ENCODE peak calls at places on chromosomes 6 and 20, in nine cellular contexts. C is cardiac fibroblast; Y is GM12878; T is GM23338; F is transverse colon; J is fibroblast of mammary gland; S is coronary artery; P is dorsolateral prefrontal cortex; X is CD8-positive, alpha-beta T cell. I is an unnamed sample.

GRCh38 chr6:142551145-142551811 is 249.5 kb downstream of the ADGRG6 start:
- DNase-seq in C (peak), Y (no peak), T (no peak), F (no peak), J (peak), S (no peak), P (no peak), X (peak), I (no peak)

GRCh38 chr20:51481311-51481997 is 61.1 kb downstream of the NFATC2 start:
- DNase-seq in C (no peak), Y (no peak), T (no peak), F (no peak), J (no peak), S (no peak), P (no peak), X (no peak), I (peak)

GRCh38 chr6:142938510-142938909 is 6.5 kb downstream of the HIVEP2 start:
- DNase-seq in C (no peak), Y (no peak), T (no peak), F (no peak), J (no peak), S (no peak), P (no peak), X (no peak), I (no peak)

GRCh38 chr20:62313460-62314338 is 10.9 kb downstream of the ADRM1 start:
- DNase-seq in C (no peak), Y (no peak), T (no peak), F (no peak), J (no peak), S (no peak), P (no peak), X (no peak), I (no peak)

GRCh38 chr6:2630891-2631458 is 119.7 kb downstream of the MYLK4 start:
- DNase-seq in C (peak), Y (no peak), T (no peak), F (no peak), J (peak), S (no peak), P (no peak), X (no peak), I (no peak)

GRCh38 chr20:49717693-49718092 is 4.0 kb upstream of the B4GALT5 start:
- DNase-seq in C (no peak), Y (no peak), T (no peak), F (no peak), J (no peak), S (no peak), P (no peak), X (no peak), I (no peak)

GRCh38 chr6:33981421-33981820 is 164.5 kb downstream of the GRM4 start:
- DNase-seq in C (no peak), Y (no peak), T (no peak), F (no peak), J (no peak), S (peak), P (no peak), X (no peak), I (no peak)

GRCh38 chr20:57618091-57618765 is 2.0 kb downstream of the ZBP1 start:
- DNase-seq in C (no peak), Y (no peak), T (no peak), F (peak), J (no peak), S (peak), P (no peak), X (peak), I (no peak)

GRCh38 chr6:36800223-36801095 is 38.8 kb downstream of the CPNE5 start:
- DNase-seq in C (no peak), Y (no peak), T (no peak), F (no peak), J (no peak), S (no peak), P (no peak), X (no peak), I (no peak)

GRCh38 chr20:35467339-35468224 is 12.2 kb downstream of the CEP250 start:
- DNase-seq in C (peak), Y (no peak), T (no peak), F (no peak), J (peak), S (no peak), P (no peak), X (no peak), I (no peak)

GRCh38 chr6:17093692-17094091 is 8.2 kb upstream of the STMND1 start:
- DNase-seq in C (no peak), Y (no peak), T (peak), F (no peak), J (peak), S (no peak), P (no peak), X (no peak), I (no peak)

GRCh38 chr6:74549746-74550145 is 656.1 kb downstream of the COL12A1 start:
- DNase-seq in C (no peak), Y (no peak), T (peak), F (no peak), J (no peak), S (no peak), P (no peak), X (no peak), I (no peak)
- TF ChIP-seq CTCF in C (no peak), Y (no peak), T (peak), F (no peak), J (no peak), S (no peak), P (no peak), X (no peak), I (peak)

DNA sequence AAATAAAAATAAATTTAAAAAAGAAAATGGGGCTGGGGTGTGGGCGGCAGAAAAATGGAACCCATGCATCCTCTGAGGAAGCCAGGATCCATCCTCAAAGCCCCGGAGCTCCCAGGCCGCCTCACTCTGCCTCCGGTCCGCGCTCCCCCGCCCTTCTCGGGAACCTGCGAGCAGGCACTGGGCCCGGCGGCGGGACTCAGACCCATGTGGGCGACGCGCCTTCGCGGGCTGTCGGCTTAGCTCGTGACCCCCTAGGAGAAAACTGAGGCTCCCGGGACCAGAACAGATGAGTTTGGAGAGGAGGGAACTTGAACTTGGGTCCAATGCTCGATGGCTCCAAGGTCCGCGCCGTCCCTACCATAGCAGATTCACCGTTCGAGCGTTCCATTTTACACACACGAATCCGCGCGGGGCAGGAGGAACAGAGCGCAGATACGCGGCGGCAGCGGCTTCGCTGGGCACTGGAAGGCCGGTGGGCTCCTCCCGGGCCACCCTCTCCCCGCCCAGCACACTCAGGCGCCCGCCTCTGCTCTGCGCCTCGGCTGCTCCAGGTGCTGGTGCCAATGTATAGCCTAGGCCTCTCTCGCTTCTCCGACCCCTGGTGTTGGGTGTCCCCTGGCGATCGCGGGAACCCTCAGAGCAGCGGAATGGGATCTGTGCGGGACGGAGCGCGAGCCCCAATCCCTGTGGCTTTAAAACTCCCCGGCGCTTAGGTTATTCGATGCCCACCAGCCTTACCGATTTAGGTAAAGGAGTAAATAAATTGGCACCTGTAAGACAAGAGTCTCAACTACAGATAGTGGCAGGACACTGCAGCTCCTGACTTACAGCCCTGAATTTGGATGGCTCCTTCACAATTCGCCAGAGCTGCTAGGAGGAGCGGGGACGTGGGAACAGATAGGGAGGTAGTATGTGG is 39.2 kb downstream of the DPPA5 start:
- DNase-seq in C (no peak), Y (no peak), T (peak), F (no peak), J (no peak), S (no peak), P (no peak), X (no peak), I (no peak)
- H3K4me3 ChIP-seq in C (peak), Y (no peak), T (peak), F (peak), J (peak), S (peak), P (peak), X (no peak), I (no peak)

GRCh38 chr6:32716396-32716795 is 24.8 kb upstream of the HLA-DQA2 start:
- DNase-seq in C (no peak), Y (no peak), T (no peak), F (no peak), J (no peak), S (no peak), P (no peak), X (no peak), I (no peak)
- TF ChIP-seq CTCF in C (no peak), Y (peak), T (peak), F (no peak), J (no peak), S (no peak), P (no peak), X (no peak), I (no peak)

GRCh38 chr6:107737397-107737793 is 86.7 kb downstream of the SCML4 start:
- DNase-seq in C (no peak), Y (no peak), T (no peak), F (no peak), J (no peak), S (no peak), P (no peak), X (no peak), I (no peak)

GRCh38 chr6:107732461-107732860 is 91.7 kb downstream of the SCML4 start:
- DNase-seq in C (no peak), Y (no peak), T (no peak), F (no peak), J (no peak), S (no peak), P (no peak), X (no peak), I (no peak)

GRCh38 chr6:107731422-107732319 is 92.4 kb downstream of the SCML4 start:
- DNase-seq in C (no peak), Y (no peak), T (no peak), F (peak), J (no peak), S (no peak), P (no peak), X (peak), I (no peak)

GRCh38 chr6:107736713-107737396 is 87.3 kb downstream of the SCML4 start:
- DNase-seq in C (no peak), Y (no peak), T (no peak), F (no peak), J (no peak), S (no peak), P (no peak), X (peak), I (no peak)

DNA sequence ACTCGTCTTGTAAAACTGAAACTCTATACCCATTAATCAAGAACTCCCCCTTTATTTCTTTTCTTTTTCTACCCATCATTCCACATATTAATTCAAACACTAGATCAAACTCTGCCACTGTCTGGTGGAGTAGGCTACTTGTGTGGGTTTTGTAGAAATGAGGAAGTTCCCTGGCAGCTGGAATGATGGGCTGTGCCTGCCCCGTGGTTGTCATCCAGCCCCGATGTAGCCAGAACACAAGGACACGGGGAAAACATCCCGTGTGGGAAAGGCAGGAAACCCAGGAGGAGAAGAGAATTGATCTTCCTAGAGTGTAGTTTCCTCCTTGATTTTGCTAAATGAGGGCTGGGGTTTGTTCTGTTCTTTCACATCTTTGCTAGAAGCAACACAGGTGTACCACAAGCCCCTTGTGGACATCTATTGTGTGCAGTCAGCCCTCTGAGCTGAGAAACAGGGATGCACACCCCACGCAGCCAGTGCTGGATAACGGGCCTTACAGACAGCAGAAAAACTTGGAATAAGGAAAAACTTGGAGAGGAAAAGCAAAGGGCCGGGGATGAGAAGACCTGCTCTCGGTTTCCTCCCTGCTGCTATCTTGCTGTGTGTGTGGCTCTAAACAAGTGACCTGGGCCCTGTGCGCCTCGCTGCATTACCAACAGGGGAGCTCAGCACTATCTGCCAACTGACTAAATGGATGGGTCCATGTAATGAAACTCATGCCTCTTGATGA is 88.0 kb downstream of the SCML4 start:
- DNase-seq in C (no peak), Y (no peak), T (no peak), F (no peak), J (no peak), S (no peak), P (no peak), X (no peak), I (no peak)
- H3K4me3 ChIP-seq in C (no peak), Y (no peak), T (no peak), F (no peak), J (no peak), S (no peak), P (no peak), X (peak), I (no peak)

GRCh38 chr20:45937765-45938164 is 3.3 kb downstream of the PCIF1 start:
- DNase-seq in C (no peak), Y (no peak), T (no peak), F (no peak), J (peak), S (no peak), P (no peak), X (no peak), I (no peak)

GRCh38 chr20:45934046-45934586 is 367 bp upstream of the PCIF1 start:
- DNase-seq in C (peak), Y (no peak), T (peak), F (peak), J (peak), S (peak), P (peak), X (no peak), I (no peak)

GRCh38 chr20:45935416-45936046 is 1.0 kb downstream of the PCIF1 start:
- DNase-seq in C (peak), Y (no peak), T (no peak), F (no peak), J (peak), S (no peak), P (no peak), X (no peak), I (no peak)

GRCh38 chr20:45933231-45934045 is 1.0 kb upstream of the PCIF1 start:
- DNase-seq in C (peak), Y (peak), T (peak), F (peak), J (peak), S (no peak), P (peak), X (peak), I (peak)

GRCh38 chr20:45934587-45935415 is at the start of gene PCIF1:
- DNase-seq in C (peak), Y (peak), T (peak), F (peak), J (peak), S (peak), P (peak), X (peak), I (peak)
- TF ChIP-seq CTCF in C (no peak), Y (no peak), T (no peak), F (no peak), J (no peak), S (no peak), P (no peak), X (no peak), I (no peak)

GRCh38 chr20:36835025-36835424 is 40.9 kb upstream of the TLDC2 start:
- DNase-seq in C (no peak), Y (no peak), T (no peak), F (no peak), J (no peak), S (no peak), P (no peak), X (no peak), I (no peak)
- H3K4me3 ChIP-seq in C (no peak), Y (peak), T (no peak), F (peak), J (no peak), S (peak), P (peak), X (peak), I (no peak)

GRCh38 chr6:28864321-28864923 is 59.4 kb downstream of the TRIM27 start:
- DNase-seq in C (no peak), Y (no peak), T (no peak), F (no peak), J (no peak), S (no peak), P (no peak), X (no peak), I (no peak)
- TF ChIP-seq CTCF in C (peak), Y (no peak), T (no peak), F (no peak), J (no peak), S (no peak), P (no peak), X (no peak), I (peak)

I was measured in GM12864.